ENCODE peak calls at places on chromosome 9, in ten cellular contexts. J is posterior cingulate gyrus; A is CD8-positive, alpha-beta memory T cell; T is NCI-H460; K is T47D; M is activated T-cell treated with anti-CD3 and anti-CD28 coated beads for 1 hour; Z is iPS-NIHi11; Q is stimulated activated CD8-positive, alpha-beta memory T cell treated with anti-CD3 and anti-CD28 coated beads, Interleukin-7, amount 100 ng/mL, for 4 hours; P is SK-N-DZ; W is activated naive CD8-positive, alpha-beta T cell treated with anti-CD3 and anti-CD28 coated beads for 36 hours. C is an unnamed sample.

GRCh38 chr9:86589273-86589672 is 235.1 kb upstream of the TUT7 start:
- DNase-seq in K (no peak), P (no peak), A (no peak), Q (no peak), Z (peak), W (no peak), M (no peak), J (no peak), T (no peak), C (no peak)

GRCh38 chr9:93112116-93112863 is 16.3 kb downstream of the CARD19 start:
- DNase-seq in W (no peak), P (no peak), M (no peak), T (no peak), J (no peak), Z (peak), Q (no peak), K (no peak), A (no peak), C (no peak)

GRCh38 chr9:81022177-81022576 is 667.2 kb downstream of the TLE1 start:
- DNase-seq in M (no peak), Q (no peak), A (no peak), P (no peak), K (no peak), W (no peak), T (no peak), Z (no peak), J (no peak), C (no peak)

GRCh38 chr9:114224247-114224610 is 68.9 kb downstream of the COL27A1 start:
- DNase-seq in T (peak), M (no peak), K (peak), W (no peak), A (no peak), Z (no peak), J (no peak), Q (no peak), P (no peak), C (peak)

GRCh38 chr9:107345327-107345726 is 62.2 kb downstream of the RAD23B start:
- DNase-seq in M (no peak), K (no peak), P (no peak), J (no peak), Q (no peak), T (no peak), W (no peak), Z (no peak), A (no peak), C (no peak)

GRCh38 chr9:78196258-78196657 is 39.6 kb upstream of the CEP78 start:
- DNase-seq in T (no peak), W (no peak), Z (no peak), M (no peak), J (no peak), Q (no peak), P (no peak), A (no peak), K (no peak), C (no peak)

GRCh38 chr9:108134501-108135128 is 645.0 kb upstream of the KLF4 start:
- DNase-seq in Q (no peak), M (no peak), T (no peak), P (no peak), Z (no peak), W (no peak), J (no peak), A (no peak), K (no peak), C (no peak)

GRCh38 chr9:114696814-114697544 is 15.0 kb upstream of the TEX48 start:
- DNase-seq in A (no peak), T (no peak), K (no peak), Z (no peak), W (peak), Q (peak), M (no peak), J (no peak), P (no peak), C (no peak)

GRCh38 chr9:20620658-20621552 is 1.4 kb downstream of the MLLT3 start:
- DNase-seq in T (no peak), K (peak), Q (peak), M (peak), Z (peak), P (no peak), J (no peak), W (peak), A (peak), C (no peak)

GRCh38 chr9:3502560-3503398 is 23.0 kb downstream of the RFX3 start:
- DNase-seq in Q (no peak), Z (no peak), K (peak), W (no peak), P (no peak), J (no peak), T (no peak), M (no peak), A (no peak), C (no peak)

GRCh38 chr9:114930063-114930812 is at the start of gene TNFSF8:
- DNase-seq in T (no peak), K (no peak), W (peak), A (peak), P (no peak), J (no peak), M (peak), Q (peak), Z (no peak), C (no peak)

GRCh38 chr9:14415947-14416346 is 102.0 kb upstream of the NFIB start:
- DNase-seq in T (no peak), A (no peak), Z (no peak), J (no peak), K (no peak), W (no peak), M (no peak), P (no peak), Q (no peak), C (peak)

GRCh38 chr9:93702261-93702660 is 125.9 kb downstream of the PHF2 start:
- DNase-seq in M (no peak), W (no peak), A (no peak), Q (no peak), K (no peak), P (no peak), J (no peak), T (no peak), Z (no peak), C (no peak)

GRCh38 chr9:120393386-120394057 is 186.4 kb downstream of the CDK5RAP2 start:
- DNase-seq in A (no peak), J (no peak), K (no peak), W (peak), M (no peak), T (no peak), P (no peak), Q (no peak), Z (no peak), C (no peak)

GRCh38 chr9:127011772-127012171 is 97.2 kb downstream of the RALGPS1 start:
- DNase-seq in A (no peak), J (no peak), M (no peak), Z (no peak), T (no peak), W (no peak), Q (no peak), P (no peak), K (no peak), C (no peak)

GRCh38 chr9:21994526-21994995 is at the start of gene CDKN2B-AS1:
- DNase-seq in J (no peak), A (no peak), T (no peak), P (peak), K (peak), M (no peak), Q (peak), W (peak), Z (peak), C (no peak)

GRCh38 chr9:129258124-129258822 is 80.2 kb upstream of the IER5L start:
- DNase-seq in J (peak), A (peak), Q (peak), W (peak), M (peak), P (peak), Z (peak), T (peak), K (peak), C (peak)

GRCh38 chr9:87622936-87623335 is 103.0 kb upstream of the CTSL start:
- DNase-seq in P (no peak), M (no peak), T (no peak), K (no peak), A (no peak), W (no peak), Q (no peak), J (no peak), Z (no peak), C (no peak)

GRCh38 chr9:84600739-84601138 is 68.8 kb upstream of the NTRK2 start:
- DNase-seq in M (no peak), J (no peak), P (no peak), A (no peak), K (peak), Z (no peak), W (no peak), T (no peak), Q (no peak), C (no peak)

GRCh38 chr9:93860694-93861658 is 94.2 kb downstream of the BARX1 start:
- DNase-seq in Z (no peak), M (no peak), Q (no peak), W (no peak), K (no peak), A (no peak), P (no peak), J (no peak), T (no peak), C (no peak)

GRCh38 chr9:129336601-129337286 is 158.7 kb upstream of the IER5L start:
- DNase-seq in M (peak), K (no peak), Q (peak), J (peak), T (no peak), P (no peak), A (peak), W (peak), Z (peak), C (no peak)

C was measured in COLO829.